ENCODE peak calls at places on chromosomes 3 and 15, in five cellular contexts. H, L, X, G and J are unnamed samples. For H3K36me3, the result is how much of the 10 kb centered on the place peaks cover.

GRCh38 chr15:24898715-24899278 is 56.0 kb upstream of the SNRPN start:
- DNase-seq in H (no peak), L (no peak), X (no peak), G (no peak), J (no peak)

GRCh38 chr3:32106929-32107362 is 526 bp downstream of the GPD1L start:
- DNase-seq in H (peak), L (no peak), X (no peak), G (no peak), J (no peak)

GRCh38 chr3:185825639-185826481 is 1.0 kb upstream of the IGF2BP2 start:
- DNase-seq in H (no peak), L (no peak), X (no peak), G (peak), J (no peak)

GRCh38 chr3:123692671-123693070 is 107.8 kb upstream of the HACD2 start:
- DNase-seq in H (no peak), L (no peak), X (no peak), G (no peak), J (no peak)

GRCh38 chr15:50828610-50829206 is 63.2 kb upstream of the SPPL2A start:
- DNase-seq in H (no peak), L (peak), X (peak), G (no peak), J (peak)

GRCh38 chr15:98647774-98648653 is at the start of gene IGF1R:
- DNase-seq in H (peak), L (peak), X (peak), G (peak), J (no peak)

GRCh38 chr3:13215940-13216546 is 142.8 kb upstream of the IQSEC1 start:
- DNase-seq in H (no peak), L (peak), X (peak), G (no peak), J (peak)

GRCh38 chr3:67957268-67957667 is 302.9 kb upstream of the SUCLG2 start:
- DNase-seq in H (no peak), L (no peak), X (no peak), G (no peak), J (no peak)

GRCh38 chr15:90259524-90259923 is 5.9 kb upstream of the NGRN start:
- DNase-seq in H (no peak), L (peak), X (no peak), G (no peak), J (no peak)

GRCh38 chr3:196288141-196288460 is 575 bp upstream of the PCYT1A start:
- DNase-seq in H (no peak), L (no peak), X (no peak), G (no peak), J (no peak)

GRCh38 chr15:57384024-57384423 is 7.7 kb downstream of the CGNL1 start:
- DNase-seq in H (no peak), L (no peak), X (no peak), G (no peak), J (no peak)

GRCh38 chr15:68187559-68187958 is 17.6 kb downstream of the CALML4 start:
- DNase-seq in H (no peak), L (peak), X (peak), G (peak), J (peak)

GRCh38 chr3:9765865-9766264 is 3.9 kb downstream of the CAMK1 start:
- DNase-seq in H (no peak), L (no peak), X (no peak), G (no peak), J (no peak)

GRCh38 chr15:73959012-73959581 is 32.8 kb downstream of the LOXL1 start:
- DNase-seq in H (peak), L (no peak), X (no peak), G (peak), J (no peak)

GRCh38 chr3:187777331-187778046 is 32.2 kb upstream of the BCL6 start:
- DNase-seq in H (no peak), L (no peak), X (peak), G (no peak), J (no peak)

GRCh38 chr15:90362936-90363212 is 10.8 kb downstream of the ZNF774 start:
- DNase-seq in H (no peak), L (peak), X (peak), G (no peak), J (peak)

DNA sequence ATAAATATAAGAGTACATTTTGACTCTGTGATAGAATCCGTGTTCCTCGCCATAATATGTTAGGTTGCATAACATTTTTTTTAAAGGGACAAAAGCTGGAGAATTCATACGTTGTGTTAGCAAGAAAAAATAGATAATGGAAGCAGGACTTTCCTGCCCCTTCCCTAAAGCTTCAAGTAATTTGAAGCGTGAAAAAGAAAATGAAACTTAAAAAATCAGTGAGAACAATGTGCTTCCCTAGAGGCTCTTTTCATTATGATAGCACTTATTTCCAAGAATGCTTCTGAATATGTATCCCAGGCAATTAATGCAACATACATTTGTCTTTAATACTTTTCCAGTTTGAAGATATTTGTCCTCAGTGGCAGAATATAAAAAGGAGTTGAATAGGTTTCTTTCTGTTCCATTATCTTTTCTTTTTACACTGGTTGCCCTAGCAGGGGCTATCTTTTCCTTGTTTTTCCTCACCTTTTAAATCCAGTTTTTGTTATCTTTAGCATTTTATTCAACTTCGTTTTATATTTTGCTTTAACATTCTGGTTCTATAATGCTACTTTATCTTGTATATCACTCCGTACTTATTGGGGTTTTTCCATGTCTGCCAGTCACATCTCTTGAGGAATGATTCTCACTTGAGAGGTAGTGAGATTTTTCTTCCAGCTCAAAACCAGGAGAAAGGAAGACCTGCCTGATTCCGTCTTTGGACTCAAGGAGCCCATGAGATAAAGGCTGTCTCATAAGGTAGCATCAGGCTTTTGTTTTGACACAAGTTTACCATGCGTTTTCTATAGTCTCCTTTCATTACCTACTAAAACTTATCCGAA is 113.8 kb downstream of the MBNL1 start:
- DNase-seq in H (no peak), L (no peak), X (no peak), G (no peak), J (no peak)
- H3K4me3 ChIP-seq in H (peak), L (no peak), X (no peak), G (peak), J (peak)

GRCh38 chr3:169505577-169506155 is 157.8 kb downstream of the MECOM start:
- DNase-seq in H (no peak), L (no peak), X (no peak), G (no peak), J (no peak)
- TF ChIP-seq CTCF in H (no peak), L (peak), X (no peak), G (no peak), J (no peak)

DNA sequence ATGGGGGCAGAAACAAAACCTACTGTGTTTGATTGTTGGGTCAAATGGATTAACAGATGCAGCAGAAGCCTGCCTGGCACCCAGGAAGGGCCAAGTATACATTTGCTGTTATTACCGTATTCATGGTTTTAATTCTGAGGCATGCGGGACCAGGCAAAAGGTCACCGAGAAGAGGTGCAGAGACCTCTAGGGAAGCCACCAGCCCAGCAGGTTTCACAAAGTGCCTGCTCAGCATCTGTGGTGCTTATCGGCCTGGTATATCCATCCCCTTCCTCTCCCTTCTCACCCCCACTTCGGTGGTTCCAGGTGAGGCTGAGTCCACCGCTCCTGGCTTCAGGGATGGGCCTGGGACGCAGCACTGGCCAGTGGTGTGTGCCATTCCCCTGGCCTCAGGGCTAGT is 13.1 kb downstream of the TPRA1 start:
- DNase-seq in H (no peak), L (no peak), X (no peak), G (no peak), J (no peak)
- H3K36me3 ChIP-seq in H (under half), L (under half), X (under half), G (under half), J (half or more)

DNA sequence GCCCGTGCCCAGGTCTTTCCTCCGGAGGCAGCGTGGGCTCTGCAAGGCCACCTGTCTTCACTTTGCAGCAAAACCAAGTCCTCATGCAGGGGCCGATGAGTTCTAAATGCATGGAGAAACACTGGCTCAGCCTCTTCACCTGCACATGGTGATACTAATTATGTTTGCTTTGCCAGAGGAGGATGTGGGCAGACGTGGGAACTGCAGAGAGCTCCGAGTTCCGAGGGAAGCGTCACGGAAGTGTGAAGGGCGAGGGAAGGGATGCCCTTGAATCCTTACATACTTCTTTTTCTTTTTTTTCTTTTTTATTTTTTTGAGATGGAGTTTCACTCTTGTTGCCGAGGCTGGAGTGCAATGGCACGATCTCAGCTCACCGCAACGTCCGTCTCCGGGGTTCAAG is 74.8 kb downstream of the GABRG3 start:
- DNase-seq in H (no peak), L (no peak), X (no peak), G (no peak), J (no peak)
- H3K4me3 ChIP-seq in H (no peak), L (no peak), X (no peak), G (no peak), J (no peak)

GRCh38 chr3:11583226-11583625 is 60.5 kb downstream of the VGLL4 start:
- DNase-seq in H (no peak), L (no peak), X (no peak), G (no peak), J (no peak)

GRCh38 chr3:11580645-11581044 is 63.1 kb downstream of the VGLL4 start:
- DNase-seq in H (no peak), L (no peak), X (no peak), G (no peak), J (no peak)

GRCh38 chr3:11583638-11584046 is 60.1 kb downstream of the VGLL4 start:
- DNase-seq in H (no peak), L (no peak), X (peak), G (peak), J (no peak)

GRCh38 chr3:11581237-11582122 is 62.2 kb downstream of the VGLL4 start:
- DNase-seq in H (no peak), L (no peak), X (no peak), G (no peak), J (no peak)

DNA sequence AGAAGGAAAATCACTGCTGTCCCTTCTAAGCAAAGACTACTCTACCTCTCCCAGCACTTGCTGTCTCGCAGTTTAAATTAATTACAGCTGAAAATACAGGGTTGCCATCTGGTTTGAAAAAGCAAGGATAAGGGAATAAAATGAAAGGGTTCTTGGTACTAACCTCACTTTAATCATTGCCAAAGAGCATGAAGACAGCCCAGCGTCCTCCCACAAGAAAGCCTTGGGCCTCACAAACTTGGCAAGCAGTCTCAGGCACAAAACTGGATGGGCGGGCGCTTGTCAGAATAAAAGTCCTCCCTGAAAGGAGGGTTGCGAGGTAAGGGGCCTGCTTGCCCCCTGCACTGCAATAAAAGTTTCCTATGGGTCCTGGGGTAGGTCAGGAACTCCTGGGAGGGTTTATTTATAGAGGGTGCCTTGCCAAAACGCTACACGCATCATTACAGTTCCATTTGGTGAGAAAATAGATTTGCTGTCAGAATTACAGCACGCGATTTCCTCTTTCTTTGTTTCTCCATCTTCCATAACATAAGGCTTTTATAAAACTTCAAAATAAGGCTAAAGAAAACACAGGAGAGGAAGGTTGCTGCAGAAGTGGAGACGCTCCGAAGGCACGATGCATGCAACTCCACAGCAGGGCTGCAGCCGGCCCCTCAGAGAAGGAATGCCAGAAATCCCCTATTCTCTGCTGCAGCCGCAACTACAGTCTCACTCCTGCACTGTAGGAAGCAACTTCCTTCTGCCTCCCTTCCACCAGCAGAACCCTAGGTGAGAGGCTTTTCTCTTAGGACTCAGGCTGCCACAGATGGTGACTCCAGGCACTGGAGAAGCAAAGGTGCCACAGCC is 61.4 kb downstream of the VGLL4 start:
- DNase-seq in H (peak), L (peak), X (peak), G (peak), J (peak)
- TF ChIP-seq CTCF in H (no peak), L (no peak), X (no peak), G (no peak), J (no peak)